ENCODE peak calls at places on chromosomes 5 and 9, in eight cellular contexts. T, G, Q, Y, I, H, C and F are unnamed samples.

GRCh38 chr5:138000102-138000723 is 32.7 kb downstream of the FAM13B start:
- DNase-seq in G (peak; percentile 73), T (peak; percentile 21), Q (no peak), Y (no peak), H (no peak), C (no peak), I (peak; percentile 52), F (no peak)

GRCh38 chr5:103114440-103114839 is 5.5 kb downstream of the GIN1 start:
- DNase-seq in Y (no peak), Q (no peak), T (no peak), C (no peak), H (no peak), I (no peak), G (peak; percentile 58), F (no peak)

GRCh38 chr5:10295619-10296326 is 11.9 kb downstream of the CMBL start:
- DNase-seq in C (no peak), T (no peak), I (no peak), Q (no peak), H (no peak), G (no peak), Y (no peak), F (no peak)

GRCh38 chr5:148403344-148403743 is 19.6 kb downstream of the FBXO38 start:
- DNase-seq in T (no peak), Y (no peak), C (no peak), G (no peak), I (no peak), Q (no peak), H (no peak), F (no peak)

GRCh38 chr5:164203581-164204225 is 698.3 kb downstream of the MAT2B start:
- DNase-seq in H (no peak), Q (no peak), C (no peak), Y (no peak), I (peak; percentile 3), T (peak; percentile 4), G (peak; percentile 46), F (no peak)

GRCh38 chr5:53783624-53784228 is 223.3 kb downstream of the NDUFS4 start:
- DNase-seq in T (no peak), I (no peak), G (no peak), Q (no peak), H (no peak), C (no peak), Y (peak; percentile 11), F (no peak)

GRCh38 chr5:129996896-129997295 is 92.6 kb downstream of the CHSY3 start:
- DNase-seq in H (no peak), T (no peak), C (no peak), I (no peak), Y (no peak), Q (no peak), G (peak; percentile 68), F (no peak)

GRCh38 chr9:125815568-125815967 is 68.4 kb downstream of the PBX3 start:
- DNase-seq in C (no peak), T (peak; percentile 79), Y (peak; percentile 27), I (peak; percentile 80), Q (no peak), H (no peak), G (peak; percentile 82), F (no peak)

GRCh38 chr5:124902097-124902821 is 155.8 kb upstream of the ZNF608 start:
- DNase-seq in H (peak; percentile 57), T (no peak), Y (no peak), G (peak; percentile 86), C (peak; percentile 93), Q (no peak), I (no peak), F (no peak)

GRCh38 chr5:93845376-93845775 is 104.0 kb upstream of the POU5F2 start:
- DNase-seq in G (peak; percentile 13), T (no peak), C (no peak), H (no peak), I (no peak), Y (no peak), Q (no peak), F (no peak)

GRCh38 chr5:10018211-10018610 is 231.5 kb downstream of the ATPSCKMT start:
- DNase-seq in H (no peak), C (no peak), Y (no peak), T (no peak), Q (no peak), I (no peak), G (no peak), F (no peak)

GRCh38 chr5:96657068-96657467 is 5.1 kb upstream of the CAST start:
- DNase-seq in Q (peak; percentile 70), T (peak; percentile 96), H (no peak), C (peak; percentile 81), Y (no peak), I (peak; percentile 96), G (peak; percentile 97), F (no peak)

GRCh38 chr5:140113180-140113698 is 670 bp upstream of the PURA start:
- DNase-seq in Q (peak; percentile 29), Y (peak; percentile 77), I (no peak), T (peak; percentile 17), G (no peak), C (no peak), H (no peak), F (peak; percentile 73)

GRCh38 chr5:140111859-140112551 is 1.9 kb upstream of the PURA start:
- DNase-seq in C (no peak), Q (no peak), H (no peak), T (no peak), G (no peak), Y (no peak), I (no peak), F (no peak)

GRCh38 chr5:140109818-140110733 is 3.8 kb upstream of the PURA start:
- DNase-seq in G (no peak), C (no peak), I (no peak), Y (no peak), Q (no peak), T (no peak), H (no peak), F (no peak)

GRCh38 chr5:140112685-140113179 is 1.2 kb upstream of the PURA start:
- DNase-seq in I (no peak), H (no peak), Q (peak; percentile 18), C (no peak), G (peak; percentile 47), Y (peak; percentile 48), T (peak; percentile 36), F (no peak)

GRCh38 chr5:140111043-140111858 is 2.7 kb upstream of the PURA start:
- DNase-seq in H (no peak), Y (peak; percentile 67), Q (no peak), I (no peak), G (no peak), C (no peak), T (no peak), F (no peak)
- H3K27ac ChIP-seq in H (no peak overlapping the region), Y (no peak overlapping the region), Q (no peak overlapping the region), I (no peak overlapping the region), G (no peak overlapping the region), C (no peak overlapping the region), T (no peak overlapping the region), F (no peak overlapping the region)

GRCh38 chr9:9792144-9792857 is 820.5 kb downstream of the PTPRD start:
- DNase-seq in Q (no peak), T (no peak), G (no peak), H (no peak), Y (no peak), C (peak; percentile 30), I (no peak), F (no peak)

GRCh38 chr9:9790216-9790872 is 822.5 kb downstream of the PTPRD start:
- DNase-seq in Y (peak; percentile 74), H (peak; percentile 64), G (peak; percentile 2), C (peak; percentile 87), I (peak; percentile 5), T (peak; percentile 0), Q (peak; percentile 27), F (no peak)

GRCh38 chr9:9791621-9792020 is 821.2 kb downstream of the PTPRD start:
- DNase-seq in I (no peak), Q (no peak), C (peak; percentile 67), G (peak; percentile 11), Y (peak; percentile 23), H (peak; percentile 11), T (no peak), F (no peak)
- TF ChIP-seq CTCF in I (peak; percentile 26), Q (no peak), C (peak; percentile 50), G (no peak), Y (peak; percentile 51), H (no peak), T (peak; percentile 17), F (no peak)

GRCh38 chr5:33612386-33612785 is 171.6 kb downstream of the TARS1 start:
- DNase-seq in I (peak; percentile 38), H (no peak), T (no peak), Y (no peak), G (peak; percentile 83), C (no peak), Q (no peak), F (no peak)

GRCh38 chr5:33611882-33612281 is 171.1 kb downstream of the TARS1 start:
- DNase-seq in Y (no peak), Q (no peak), T (no peak), I (peak; percentile 55), C (no peak), G (peak; percentile 74), H (no peak), F (no peak)

GRCh38 chr5:33608476-33609026 is 167.8 kb downstream of the TARS1 start:
- DNase-seq in I (no peak), C (no peak), Y (peak; percentile 42), Q (no peak), T (no peak), H (no peak), G (peak; percentile 32), F (no peak)

DNA sequence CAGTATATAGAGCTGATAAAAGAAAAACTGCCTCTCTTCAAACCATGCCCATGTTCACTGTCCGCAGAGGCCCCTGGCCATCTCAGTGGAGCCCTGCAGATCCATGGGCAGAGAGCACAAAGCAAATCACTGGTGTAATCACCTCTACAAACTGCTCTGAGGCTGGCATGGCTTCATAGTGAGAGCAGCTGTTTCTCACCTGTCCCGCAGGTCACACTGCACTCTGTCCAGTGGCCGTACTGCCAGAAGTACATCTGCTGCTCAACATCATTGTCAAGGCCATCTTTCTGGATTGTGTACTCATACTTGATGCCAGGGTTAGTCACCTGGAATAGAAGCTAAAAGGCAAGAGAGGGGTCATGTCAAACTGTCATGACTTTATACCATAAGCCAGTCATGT is 173.3 kb downstream of the TARS1 start:
- DNase-seq in Q (no peak), C (no peak), T (no peak), G (no peak), Y (no peak), I (no peak), H (no peak), F (no peak)
- H3K27ac ChIP-seq in Q (no peak overlapping the region), C (no peak overlapping the region), T (no peak overlapping the region), G (no peak overlapping the region), Y (no peak overlapping the region), I (no peak overlapping the region), H (no peak overlapping the region), F (no peak overlapping the region)

DNA sequence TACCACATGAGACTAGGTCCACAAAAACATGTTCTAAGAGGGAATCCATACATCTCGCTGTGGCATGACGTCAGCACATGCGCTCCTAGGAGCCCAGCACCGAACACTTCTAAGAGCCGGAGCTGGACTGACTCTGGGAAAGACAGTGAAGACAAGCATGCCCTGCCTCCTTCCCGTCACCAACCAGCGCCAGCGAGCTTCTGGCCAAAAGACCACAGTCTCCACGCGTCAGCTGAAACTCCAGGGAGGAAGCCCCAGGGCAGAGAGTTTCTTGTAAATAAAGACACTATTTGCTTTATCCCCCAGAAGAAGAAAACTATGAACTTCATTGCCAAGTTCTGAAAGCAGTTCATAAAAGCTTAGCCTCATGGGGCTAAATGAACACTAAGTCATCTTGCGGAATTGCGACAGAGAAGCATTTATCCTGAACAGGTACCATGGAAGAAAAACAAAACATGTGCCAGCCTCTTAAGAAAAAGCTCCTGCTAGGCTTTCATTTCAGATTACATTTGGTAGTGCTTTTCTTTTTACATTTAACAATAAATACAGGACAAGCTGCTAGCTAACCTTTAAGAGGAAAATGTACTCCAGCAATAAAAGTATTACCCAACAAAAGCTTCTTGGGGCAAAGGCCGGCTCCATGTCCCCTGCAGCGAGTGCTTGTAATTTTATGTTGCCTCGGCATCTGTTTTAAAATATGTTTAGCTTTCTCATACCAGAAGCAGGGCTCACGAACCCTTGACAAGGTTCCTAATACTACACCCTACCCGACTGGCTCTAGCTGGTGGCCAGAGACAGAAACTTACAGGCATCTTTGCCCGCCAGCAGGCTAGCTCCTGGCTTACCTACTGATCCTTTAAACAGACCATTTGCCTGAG is 96.5 kb downstream of the PRRT1B start:
- DNase-seq in Y (no peak), T (no peak), H (no peak), I (no peak), C (no peak), G (no peak), Q (peak; percentile 73), F (no peak)
- TF ChIP-seq CTCF in Y (no peak), T (no peak), H (no peak), I (no peak), C (no peak), G (no peak), Q (no peak), F (no peak)